ENCODE peak calls at places on chromosomes 3 and 15, in six cellular contexts. Z is EH, M is RPMI7951, N is T-helper 9 cell, U is AG04450, E is NCI-H1092 treated with DMSO at 0.1 percent for 48 hours. S is an unnamed sample.

GRCh38 chr15:93047621-93048425 is 41.2 kb downstream of the RGMA start:
- DNase-seq in Z (no peak), M (no peak), N (peak; percentile 26), U (no peak), E (no peak), S (no peak)

GRCh38 chr3:102512734-102513518 is 78.1 kb downstream of the ZPLD1 start:
- DNase-seq in Z (peak; percentile 1), M (peak; percentile 44), N (no peak), U (no peak), E (no peak), S (peak; percentile 20)

GRCh38 chr3:66376568-66376967 is 124.3 kb downstream of the LRIG1 start:
- DNase-seq in Z (peak; percentile 79), M (peak; percentile 65), N (no peak), U (no peak), E (no peak), S (peak; percentile 41)

GRCh38 chr3:99439892-99440291 is 198.5 kb upstream of the COL8A1 start:
- DNase-seq in Z (no peak), M (peak; percentile 16), N (no peak), U (no peak), E (no peak), S (no peak)

GRCh38 chr15:59894835-59895234 is 109.3 kb upstream of the FOXB1 start:
- DNase-seq in Z (no peak), M (no peak), N (no peak), U (no peak), E (no peak), S (no peak)

GRCh38 chr15:95644476-95644875 is 686.0 kb upstream of the NR2F2 start:
- DNase-seq in Z (peak; percentile 33), M (no peak), N (no peak), U (no peak), E (no peak), S (no peak)

GRCh38 chr3:117063910-117064309 is 354.3 kb downstream of the TUSC7 start:
- DNase-seq in Z (peak; percentile 46), M (no peak), N (no peak), U (peak; percentile 15), E (no peak), S (no peak)

GRCh38 chr3:66933233-66933632 is 64.9 kb upstream of the KBTBD8 start:
- DNase-seq in Z (no peak), M (no peak), N (no peak), U (no peak), E (no peak), S (no peak)

GRCh38 chr3:155309581-155309980 is 16.1 kb upstream of the STRIT1 start:
- DNase-seq in Z (no peak), M (no peak), N (no peak), U (no peak), E (no peak), S (no peak)

GRCh38 chr15:75647370-75648155 is at the start of gene SNX33:
- DNase-seq in Z (peak; percentile 90), M (peak; percentile 86), N (peak; percentile 44), U (no peak), E (peak; percentile 7), S (peak; percentile 80)

GRCh38 chr3:50172615-50173220 is 17.6 kb downstream of the SEMA3F start:
- DNase-seq in Z (no peak), M (no peak), N (no peak), U (no peak), E (no peak), S (no peak)

GRCh38 chr15:69074843-69075224 is 60.3 kb downstream of the NOX5 start:
- DNase-seq in Z (no peak), M (no peak), N (no peak), U (no peak), E (peak; percentile 8), S (no peak)

GRCh38 chr15:31135523-31135922 is 34.0 kb upstream of the TRPM1 start:
- DNase-seq in Z (no peak), M (peak; percentile 62), N (no peak), U (no peak), E (no peak), S (peak; percentile 17)

S was measured in HT1080.